ENCODE peak calls at places on chromosomes 12 and 14, in five cellular contexts. One of them, this sample, is unnamed.

GRCh38 chr12:111636209-111636928 is 37.3 kb upstream of the ATXN2 start:
- DNase-seq in PC-3: no peak
- DNase-seq in keratinocyte: no peak
- DNase-seq in bronchial epithelial cell: no peak
- DNase-seq in endodermal cell: peak; percentile 90
- DNase-seq in this sample: peak; percentile 67

GRCh38 chr14:92759300-92759678 is 10.9 kb upstream of the LGMN start:
- DNase-seq in endodermal cell: peak; percentile 56
- DNase-seq in bronchial epithelial cell: peak; percentile 44
- DNase-seq in keratinocyte: no peak
- DNase-seq in PC-3: peak; percentile 38
- DNase-seq in this sample: no peak

GRCh38 chr12:32854097-32854496 is 42.5 kb downstream of the PKP2 start:
- DNase-seq in PC-3: no peak
- DNase-seq in keratinocyte: no peak
- DNase-seq in endodermal cell: no peak
- DNase-seq in bronchial epithelial cell: no peak
- DNase-seq in this sample: no peak

GRCh38 chr12:113242018-113242418 is 20.8 kb downstream of the TPCN1 start:
- DNase-seq in PC-3: peak; percentile 98
- DNase-seq in bronchial epithelial cell: peak; percentile 88
- DNase-seq in endodermal cell: no peak
- DNase-seq in keratinocyte: no peak
- DNase-seq in this sample: no peak

GRCh38 chr14:92647499-92648279 is 100.7 kb downstream of the LGMN start:
- DNase-seq in bronchial epithelial cell: no peak
- DNase-seq in PC-3: peak; percentile 25
- DNase-seq in keratinocyte: no peak
- DNase-seq in endodermal cell: no peak
- DNase-seq in this sample: no peak

GRCh38 chr12:65761301-65761700 is 63.0 kb upstream of the HMGA2 start:
- DNase-seq in PC-3: no peak
- DNase-seq in endodermal cell: peak; percentile 82
- DNase-seq in keratinocyte: no peak
- DNase-seq in bronchial epithelial cell: no peak
- DNase-seq in this sample: no peak

GRCh38 chr14:57199911-57200310 is 68.8 kb downstream of the EXOC5 start:
- DNase-seq in PC-3: peak; percentile 56
- DNase-seq in endodermal cell: no peak
- DNase-seq in bronchial epithelial cell: peak; percentile 71
- DNase-seq in keratinocyte: no peak
- DNase-seq in this sample: no peak

GRCh38 chr14:101120636-101121398 is 217.3 kb upstream of the RTL1 start:
- DNase-seq in endodermal cell: peak; percentile 54
- DNase-seq in bronchial epithelial cell: no peak
- DNase-seq in PC-3: no peak
- DNase-seq in keratinocyte: no peak
- DNase-seq in this sample: no peak

GRCh38 chr12:116863275-116863767 is 17.9 kb downstream of the HRK start:
- DNase-seq in endodermal cell: peak; percentile 96
- DNase-seq in bronchial epithelial cell: no peak
- DNase-seq in PC-3: peak; percentile 54
- DNase-seq in keratinocyte: no peak
- DNase-seq in this sample: peak; percentile 41

GRCh38 chr12:50650285-50650684 is 113.6 kb upstream of the ATF1 start:
- DNase-seq in PC-3: no peak
- DNase-seq in endodermal cell: no peak
- DNase-seq in keratinocyte: no peak
- DNase-seq in bronchial epithelial cell: no peak
- DNase-seq in this sample: no peak
- H3K4me3 ChIP-seq in PC-3: no peak overlapping the region
- H3K4me3 ChIP-seq in endodermal cell: no peak overlapping the region
- H3K4me3 ChIP-seq in keratinocyte: no peak overlapping the region
- H3K4me3 ChIP-seq in bronchial epithelial cell: no peak overlapping the region
- H3K4me3 ChIP-seq in this sample: no peak overlapping the region

GRCh38 chr12:475286-475685 is 15.5 kb downstream of the B4GALNT3 start:
- DNase-seq in bronchial epithelial cell: no peak
- DNase-seq in endodermal cell: peak; percentile 49
- DNase-seq in PC-3: no peak
- DNase-seq in keratinocyte: no peak
- DNase-seq in this sample: no peak
- H3K27me3 ChIP-seq in bronchial epithelial cell: peaks cover 10% of the 10 kb centered on the region
- H3K27me3 ChIP-seq in endodermal cell: no peaks in the 10 kb centered on the region
- H3K27me3 ChIP-seq in PC-3: no peaks in the 10 kb centered on the region
- H3K27me3 ChIP-seq in keratinocyte: no peaks in the 10 kb centered on the region
- H3K27me3 ChIP-seq in this sample: peaks cover 6% of the 10 kb centered on the region

GRCh38 chr12:63353559-63353958 is 202.6 kb upstream of the AVPR1A start:
- DNase-seq in keratinocyte: no peak
- DNase-seq in endodermal cell: no peak
- DNase-seq in PC-3: peak; percentile 88
- DNase-seq in bronchial epithelial cell: peak; percentile 68
- DNase-seq in this sample: no peak
- TF ChIP-seq CTCF in keratinocyte: no peak
- TF ChIP-seq CTCF in endodermal cell: peak; percentile 57
- TF ChIP-seq CTCF in PC-3: peak; percentile 53
- TF ChIP-seq CTCF in bronchial epithelial cell: no peak
- TF ChIP-seq CTCF in this sample: no peak

DNA sequence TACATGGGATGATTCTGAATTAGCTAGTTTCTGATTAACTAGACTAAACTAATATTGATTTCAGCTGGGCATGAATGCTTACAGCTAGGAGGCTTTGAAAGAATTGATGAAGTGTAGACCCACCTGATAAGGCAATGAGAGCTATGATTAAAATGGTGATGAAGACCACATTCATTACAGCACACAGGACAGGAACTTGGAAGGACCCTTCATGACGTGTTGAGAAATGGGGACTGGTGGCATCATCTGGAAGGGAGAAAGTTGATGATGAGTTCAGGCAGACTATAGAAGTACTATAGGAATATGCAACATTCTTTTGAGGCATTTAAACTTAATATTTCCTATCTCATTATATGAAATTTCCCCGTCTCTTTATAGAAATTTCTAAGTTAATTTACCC is 4.5 kb downstream of the CD69 start:
- DNase-seq in keratinocyte: no peak
- DNase-seq in bronchial epithelial cell: no peak
- DNase-seq in PC-3: no peak
- DNase-seq in endodermal cell: no peak
- DNase-seq in this sample: no peak
- H3K4me3 ChIP-seq in keratinocyte: no peak overlapping the region
- H3K4me3 ChIP-seq in bronchial epithelial cell: no peak overlapping the region
- H3K4me3 ChIP-seq in PC-3: no peak overlapping the region
- H3K4me3 ChIP-seq in endodermal cell: no peak overlapping the region
- H3K4me3 ChIP-seq in this sample: no peak overlapping the region

DNA sequence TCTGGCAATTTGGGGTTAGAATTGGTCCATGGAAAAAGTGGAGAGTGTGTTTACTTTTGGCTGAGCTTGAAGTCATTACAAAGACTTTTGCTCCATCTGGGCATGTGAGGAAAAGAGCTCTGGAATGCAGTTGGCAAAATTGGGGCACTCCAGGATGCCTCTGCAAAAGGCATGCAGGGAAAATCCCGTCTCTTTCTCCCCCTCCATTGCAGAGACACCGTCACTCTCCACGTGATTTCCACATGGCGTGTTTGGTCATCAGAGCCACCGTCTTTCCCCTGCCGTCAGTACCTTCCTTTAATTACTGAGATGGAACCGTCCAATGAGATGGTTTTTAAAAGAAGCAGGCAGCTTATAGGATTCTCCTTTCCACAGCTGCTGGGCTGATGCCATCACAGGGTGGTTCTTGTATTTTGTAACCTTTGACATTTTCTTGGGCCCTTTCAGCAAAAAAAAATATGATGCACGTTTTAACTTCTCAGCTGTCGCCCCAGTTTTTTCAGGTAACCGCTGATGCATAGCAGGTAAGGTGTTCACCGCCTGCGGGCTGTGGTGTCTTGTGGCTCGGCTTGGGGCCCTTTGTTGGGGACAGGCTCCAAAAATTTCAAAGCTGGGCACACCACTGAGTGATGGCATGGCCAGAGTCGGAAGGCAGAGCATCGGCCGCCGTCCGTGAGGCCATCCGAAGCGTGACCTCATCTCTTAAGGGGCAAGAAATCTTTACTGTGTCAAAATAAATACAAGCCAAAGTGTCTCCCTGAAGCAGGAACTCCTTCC is 68.4 kb downstream of the CACNA1C start:
- DNase-seq in PC-3: no peak
- DNase-seq in keratinocyte: no peak
- DNase-seq in endodermal cell: no peak
- DNase-seq in bronchial epithelial cell: no peak
- DNase-seq in this sample: no peak
- H3K27me3 ChIP-seq in PC-3: peaks cover 64% of the 10 kb centered on the region
- H3K27me3 ChIP-seq in keratinocyte: peaks cover 3% of the 10 kb centered on the region
- H3K27me3 ChIP-seq in endodermal cell: no peaks in the 10 kb centered on the region
- H3K27me3 ChIP-seq in bronchial epithelial cell: no peaks in the 10 kb centered on the region
- H3K27me3 ChIP-seq in this sample: no peaks in the 10 kb centered on the region

DNA sequence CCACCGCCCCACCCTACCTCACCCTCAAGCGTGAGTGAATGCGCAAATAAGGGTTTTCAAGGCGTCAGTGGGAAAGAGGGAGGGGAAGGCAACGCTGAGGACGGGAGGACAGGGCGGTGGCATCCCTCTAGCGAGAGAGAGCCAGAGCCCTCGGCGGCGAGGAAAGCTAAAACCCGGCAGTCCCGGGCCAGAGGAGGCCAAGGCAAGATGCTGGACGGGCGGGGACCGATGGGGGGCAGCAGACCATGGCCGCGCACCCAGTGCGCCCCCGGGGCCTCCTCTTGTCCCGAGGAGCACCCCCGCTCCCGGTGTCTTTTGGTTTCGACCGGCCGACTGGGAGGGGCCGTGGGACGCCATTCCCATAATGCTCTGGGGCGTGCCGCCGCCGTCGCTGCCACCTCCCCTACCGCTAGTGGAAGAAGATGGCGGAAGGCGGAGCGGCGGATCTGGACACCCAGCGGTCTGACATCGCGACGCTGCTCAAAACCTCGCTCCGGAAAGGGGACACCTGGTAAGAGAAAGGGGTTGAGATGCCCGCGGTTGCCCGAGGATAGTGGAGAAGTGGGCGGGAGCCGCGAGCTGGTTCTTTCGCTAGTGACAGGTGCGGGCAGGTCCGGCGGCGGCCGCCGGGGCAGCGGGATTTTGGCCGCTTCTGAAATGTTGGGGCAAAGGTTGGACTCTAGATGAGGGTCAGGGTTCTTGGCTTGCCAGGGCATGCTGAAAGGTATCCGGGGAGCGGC is at the start of gene USP15:
- DNase-seq in keratinocyte: peak; percentile 50
- DNase-seq in PC-3: peak; percentile 95
- DNase-seq in bronchial epithelial cell: peak; percentile 78
- DNase-seq in endodermal cell: peak; percentile 100
- DNase-seq in this sample: peak; percentile 66
- TF ChIP-seq CTCF in keratinocyte: peak; percentile 74
- TF ChIP-seq CTCF in PC-3: peak; percentile 64
- TF ChIP-seq CTCF in bronchial epithelial cell: peak; percentile 71
- TF ChIP-seq CTCF in endodermal cell: peak; percentile 90
- TF ChIP-seq CTCF in this sample: peak; percentile 87

DNA sequence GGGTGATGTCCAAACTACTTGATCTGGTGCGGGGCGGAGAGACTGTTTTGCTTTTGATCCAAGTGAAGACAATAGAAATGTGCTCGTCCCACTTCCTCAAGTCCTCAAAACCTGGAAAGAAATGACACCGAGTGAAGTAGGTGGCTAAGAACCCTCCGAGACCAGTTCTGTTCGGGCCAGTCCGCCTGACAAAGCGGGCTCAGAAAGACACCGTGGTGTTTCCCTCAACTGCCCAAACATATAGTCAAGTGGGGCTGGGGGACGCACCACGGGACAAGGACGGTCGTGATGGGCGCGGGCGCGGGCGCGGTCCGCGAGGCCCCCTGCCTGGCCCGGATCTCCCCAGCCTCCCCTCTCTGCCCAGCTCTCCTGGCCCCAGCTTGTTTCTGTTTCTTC is 1.6 kb downstream of the PHLDA1 start:
- DNase-seq in PC-3: peak; percentile 45
- DNase-seq in bronchial epithelial cell: no peak
- DNase-seq in endodermal cell: peak; percentile 82
- DNase-seq in keratinocyte: no peak
- DNase-seq in this sample: no peak
- H3K4me3 ChIP-seq in PC-3: peak overlapping the region; percentile 97
- H3K4me3 ChIP-seq in bronchial epithelial cell: peak overlapping the region; percentile 98
- H3K4me3 ChIP-seq in endodermal cell: peak overlapping the region; percentile 90
- H3K4me3 ChIP-seq in keratinocyte: peak overlapping the region; percentile 96
- H3K4me3 ChIP-seq in this sample: peak overlapping the region; percentile 70